ENCODE peak calls at places on chromosome 21, in five cellular contexts. One of them, this sample, is unnamed.

GRCh38 chr21:41344146-41344545 is 17.7 kb upstream of the MX2 start:
- DNase-seq in fibroblast of the aortic adventitia: no peak
- DNase-seq in nephron progenitor cell: no peak
- DNase-seq in tibial artery: no peak
- DNase-seq in colonic mucosa: no peak
- DNase-seq in this sample: no peak

GRCh38 chr21:41929248-41929647 is 24.6 kb downstream of the C2CD2 start:
- DNase-seq in fibroblast of the aortic adventitia: no peak
- DNase-seq in nephron progenitor cell: no peak
- DNase-seq in tibial artery: no peak
- DNase-seq in colonic mucosa: peak
- DNase-seq in this sample: no peak

GRCh38 chr21:35212393-35213127 is 163.5 kb upstream of the RUNX1 start:
- DNase-seq in fibroblast of the aortic adventitia: no peak
- DNase-seq in nephron progenitor cell: no peak
- DNase-seq in tibial artery: no peak
- DNase-seq in colonic mucosa: no peak
- DNase-seq in this sample: peak

GRCh38 chr21:45109831-45110492 is 35.6 kb downstream of the ADARB1 start:
- DNase-seq in fibroblast of the aortic adventitia: no peak
- DNase-seq in nephron progenitor cell: no peak
- DNase-seq in tibial artery: peak
- DNase-seq in colonic mucosa: no peak
- DNase-seq in this sample: no peak

GRCh38 chr21:40487406-40487805 is 359.6 kb downstream of the DSCAM start:
- DNase-seq in fibroblast of the aortic adventitia: no peak
- DNase-seq in nephron progenitor cell: no peak
- DNase-seq in tibial artery: no peak
- DNase-seq in colonic mucosa: no peak
- DNase-seq in this sample: no peak

GRCh38 chr21:27646691-27647090 is 679.8 kb upstream of the ADAMTS5 start:
- DNase-seq in fibroblast of the aortic adventitia: no peak
- DNase-seq in nephron progenitor cell: no peak
- DNase-seq in tibial artery: no peak
- DNase-seq in colonic mucosa: no peak
- DNase-seq in this sample: no peak

GRCh38 chr21:36852864-36853263 is 113.6 kb downstream of the HLCS start:
- DNase-seq in fibroblast of the aortic adventitia: no peak
- DNase-seq in nephron progenitor cell: no peak
- DNase-seq in tibial artery: no peak
- DNase-seq in colonic mucosa: no peak
- DNase-seq in this sample: no peak

GRCh38 chr21:35743571-35743970 is 316.8 kb downstream of the SETD4 start:
- DNase-seq in fibroblast of the aortic adventitia: no peak
- DNase-seq in nephron progenitor cell: no peak
- DNase-seq in tibial artery: no peak
- DNase-seq in colonic mucosa: no peak
- DNase-seq in this sample: peak

GRCh38 chr21:34909492-34910292 is 139.4 kb downstream of the RUNX1 start:
- DNase-seq in fibroblast of the aortic adventitia: peak
- DNase-seq in nephron progenitor cell: no peak
- DNase-seq in tibial artery: no peak
- DNase-seq in colonic mucosa: no peak
- DNase-seq in this sample: no peak

GRCh38 chr21:14699433-14700410 is 153.6 kb upstream of the SAMSN1 start:
- DNase-seq in fibroblast of the aortic adventitia: no peak
- DNase-seq in nephron progenitor cell: no peak
- DNase-seq in tibial artery: no peak
- DNase-seq in colonic mucosa: no peak
- DNase-seq in this sample: no peak

GRCh38 chr21:29418813-29419212 is 120.1 kb downstream of the BACH1 start:
- DNase-seq in fibroblast of the aortic adventitia: no peak
- DNase-seq in nephron progenitor cell: no peak
- DNase-seq in tibial artery: no peak
- DNase-seq in colonic mucosa: no peak
- DNase-seq in this sample: no peak

GRCh38 chr21:26844258-26845065 is 747 bp downstream of the ADAMTS1 start:
- DNase-seq in fibroblast of the aortic adventitia: peak
- DNase-seq in nephron progenitor cell: peak
- DNase-seq in tibial artery: peak
- DNase-seq in colonic mucosa: peak
- DNase-seq in this sample: peak

GRCh38 chr21:28639742-28640141 is 352.9 kb downstream of the LTN1 start:
- DNase-seq in fibroblast of the aortic adventitia: peak
- DNase-seq in nephron progenitor cell: no peak
- DNase-seq in tibial artery: no peak
- DNase-seq in colonic mucosa: no peak
- DNase-seq in this sample: no peak

GRCh38 chr21:26506951-26507350 is 66.1 kb downstream of the CYYR1 start:
- DNase-seq in fibroblast of the aortic adventitia: peak
- DNase-seq in nephron progenitor cell: no peak
- DNase-seq in tibial artery: no peak
- DNase-seq in colonic mucosa: no peak
- DNase-seq in this sample: no peak

GRCh38 chr21:36718951-36719501 is 20.1 kb downstream of the SIM2 start:
- DNase-seq in fibroblast of the aortic adventitia: no peak
- DNase-seq in nephron progenitor cell: no peak
- DNase-seq in tibial artery: peak
- DNase-seq in colonic mucosa: peak
- DNase-seq in this sample: no peak

GRCh38 chr21:17612565-17613241 is at the start of gene BTG3:
- DNase-seq in fibroblast of the aortic adventitia: peak
- DNase-seq in nephron progenitor cell: peak
- DNase-seq in tibial artery: peak
- DNase-seq in colonic mucosa: peak
- DNase-seq in this sample: peak

GRCh38 chr21:36859744-36860501 is 106.5 kb downstream of the HLCS start:
- DNase-seq in fibroblast of the aortic adventitia: no peak
- DNase-seq in nephron progenitor cell: peak
- DNase-seq in tibial artery: peak
- DNase-seq in colonic mucosa: peak
- DNase-seq in this sample: peak

GRCh38 chr21:41164052-41164451 is 3.9 kb upstream of the BACE2 start:
- DNase-seq in fibroblast of the aortic adventitia: no peak
- DNase-seq in nephron progenitor cell: no peak
- DNase-seq in tibial artery: no peak
- DNase-seq in colonic mucosa: no peak
- DNase-seq in this sample: no peak

GRCh38 chr21:25963186-25963585 is 207.4 kb downstream of the APP start:
- DNase-seq in fibroblast of the aortic adventitia: peak
- DNase-seq in nephron progenitor cell: no peak
- DNase-seq in tibial artery: no peak
- DNase-seq in colonic mucosa: peak
- DNase-seq in this sample: peak

GRCh38 chr21:39788383-39788782 is 43.4 kb downstream of the IGSF5 start:
- DNase-seq in fibroblast of the aortic adventitia: no peak
- DNase-seq in nephron progenitor cell: peak
- DNase-seq in tibial artery: peak
- DNase-seq in colonic mucosa: peak
- DNase-seq in this sample: peak

GRCh38 chr21:32167513-32167912 is 111.3 kb downstream of the MIS18A start:
- DNase-seq in fibroblast of the aortic adventitia: no peak
- DNase-seq in nephron progenitor cell: no peak
- DNase-seq in tibial artery: no peak
- DNase-seq in colonic mucosa: no peak
- DNase-seq in this sample: no peak

GRCh38 chr21:32163386-32163785 is 115.5 kb downstream of the MIS18A start:
- DNase-seq in fibroblast of the aortic adventitia: no peak
- DNase-seq in nephron progenitor cell: no peak
- DNase-seq in tibial artery: no peak
- DNase-seq in colonic mucosa: no peak
- DNase-seq in this sample: no peak
- TF ChIP-seq CTCF in fibroblast of the aortic adventitia: no peak
- TF ChIP-seq CTCF in nephron progenitor cell: no peak
- TF ChIP-seq CTCF in tibial artery: no peak
- TF ChIP-seq CTCF in colonic mucosa: no peak
- TF ChIP-seq CTCF in this sample: no peak

GRCh38 chr21:38032402-38032801 is 116.1 kb upstream of the KCNJ6 start:
- DNase-seq in fibroblast of the aortic adventitia: no peak
- DNase-seq in nephron progenitor cell: no peak
- DNase-seq in tibial artery: no peak
- DNase-seq in colonic mucosa: no peak
- DNase-seq in this sample: no peak
- TF ChIP-seq CTCF in fibroblast of the aortic adventitia: no peak
- TF ChIP-seq CTCF in nephron progenitor cell: no peak
- TF ChIP-seq CTCF in tibial artery: no peak
- TF ChIP-seq CTCF in colonic mucosa: no peak
- TF ChIP-seq CTCF in this sample: no peak

GRCh38 chr21:21831036-21831435 is 832.8 kb downstream of the NCAM2 start:
- DNase-seq in fibroblast of the aortic adventitia: no peak
- DNase-seq in nephron progenitor cell: no peak
- DNase-seq in tibial artery: no peak
- DNase-seq in colonic mucosa: no peak
- DNase-seq in this sample: no peak

DNA sequence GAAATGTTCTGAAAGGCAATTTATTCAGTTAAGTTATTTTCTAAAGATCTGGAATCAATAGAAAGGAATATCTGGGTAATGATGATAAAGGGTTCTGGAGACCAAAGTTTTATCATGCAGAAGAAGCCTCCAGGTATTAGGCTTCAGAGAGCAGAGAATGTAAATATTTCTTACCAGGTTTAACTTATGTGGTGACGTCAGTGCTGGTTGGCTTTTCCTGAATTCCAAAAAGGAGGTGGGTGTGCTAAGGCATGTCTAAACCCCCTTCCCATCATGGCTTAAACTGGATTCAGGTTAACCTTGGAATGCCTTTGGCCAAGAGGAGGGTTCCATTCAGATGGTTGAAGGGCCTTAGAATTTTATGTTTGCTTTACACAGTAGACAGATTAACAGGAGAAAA is 829.9 kb downstream of the NCAM2 start:
- DNase-seq in fibroblast of the aortic adventitia: no peak
- DNase-seq in nephron progenitor cell: no peak
- DNase-seq in tibial artery: no peak
- DNase-seq in colonic mucosa: no peak
- DNase-seq in this sample: no peak
- TF ChIP-seq CTCF in fibroblast of the aortic adventitia: no peak
- TF ChIP-seq CTCF in nephron progenitor cell: no peak
- TF ChIP-seq CTCF in tibial artery: no peak
- TF ChIP-seq CTCF in colonic mucosa: no peak
- TF ChIP-seq CTCF in this sample: no peak

DNA sequence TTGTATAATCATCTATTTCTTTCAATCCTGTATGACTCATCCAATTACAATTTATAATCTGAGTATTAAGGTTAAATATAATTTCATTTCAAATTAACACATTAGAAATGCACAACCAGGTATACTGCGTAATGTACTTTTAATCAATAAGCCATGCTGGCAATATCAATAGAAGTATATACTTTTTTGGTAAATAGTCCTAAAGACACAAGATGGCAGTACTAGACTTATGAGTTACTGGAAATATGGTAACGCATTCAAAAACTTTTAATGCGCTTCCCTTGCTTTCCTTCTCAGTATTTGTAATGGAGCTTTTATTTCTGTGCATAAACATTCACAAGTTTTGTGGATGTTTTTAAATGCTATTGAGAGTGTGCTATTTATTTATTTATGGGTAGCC is 1162.0 kb upstream of the TMPRSS15 start:
- DNase-seq in fibroblast of the aortic adventitia: no peak
- DNase-seq in nephron progenitor cell: no peak
- DNase-seq in tibial artery: no peak
- DNase-seq in colonic mucosa: no peak
- DNase-seq in this sample: no peak
- TF ChIP-seq CTCF in fibroblast of the aortic adventitia: no peak
- TF ChIP-seq CTCF in nephron progenitor cell: no peak
- TF ChIP-seq CTCF in tibial artery: no peak
- TF ChIP-seq CTCF in colonic mucosa: no peak
- TF ChIP-seq CTCF in this sample: no peak

GRCh38 chr21:44012474-44013379 is 618 bp downstream of the TRAPPC10 start:
- DNase-seq in fibroblast of the aortic adventitia: peak
- DNase-seq in nephron progenitor cell: peak
- DNase-seq in tibial artery: peak
- DNase-seq in colonic mucosa: peak
- DNase-seq in this sample: no peak
- TF ChIP-seq CTCF in fibroblast of the aortic adventitia: no peak
- TF ChIP-seq CTCF in nephron progenitor cell: no peak
- TF ChIP-seq CTCF in tibial artery: no peak
- TF ChIP-seq CTCF in colonic mucosa: no peak
- TF ChIP-seq CTCF in this sample: peak

GRCh38 chr21:33011462-33011861 is 14.3 kb upstream of the OLIG2 start:
- DNase-seq in fibroblast of the aortic adventitia: peak
- DNase-seq in nephron progenitor cell: no peak
- DNase-seq in tibial artery: no peak
- DNase-seq in colonic mucosa: no peak
- DNase-seq in this sample: peak

GRCh38 chr21:33018707-33019455 is 6.9 kb upstream of the OLIG2 start:
- DNase-seq in fibroblast of the aortic adventitia: no peak
- DNase-seq in nephron progenitor cell: no peak
- DNase-seq in tibial artery: no peak
- DNase-seq in colonic mucosa: no peak
- DNase-seq in this sample: no peak

GRCh38 chr21:33015091-33015490 is 10.6 kb upstream of the OLIG2 start:
- DNase-seq in fibroblast of the aortic adventitia: no peak
- DNase-seq in nephron progenitor cell: no peak
- DNase-seq in tibial artery: no peak
- DNase-seq in colonic mucosa: no peak
- DNase-seq in this sample: no peak

GRCh38 chr21:33013618-33014017 is 12.1 kb upstream of the OLIG2 start:
- DNase-seq in fibroblast of the aortic adventitia: no peak
- DNase-seq in nephron progenitor cell: no peak
- DNase-seq in tibial artery: no peak
- DNase-seq in colonic mucosa: no peak
- DNase-seq in this sample: no peak

DNA sequence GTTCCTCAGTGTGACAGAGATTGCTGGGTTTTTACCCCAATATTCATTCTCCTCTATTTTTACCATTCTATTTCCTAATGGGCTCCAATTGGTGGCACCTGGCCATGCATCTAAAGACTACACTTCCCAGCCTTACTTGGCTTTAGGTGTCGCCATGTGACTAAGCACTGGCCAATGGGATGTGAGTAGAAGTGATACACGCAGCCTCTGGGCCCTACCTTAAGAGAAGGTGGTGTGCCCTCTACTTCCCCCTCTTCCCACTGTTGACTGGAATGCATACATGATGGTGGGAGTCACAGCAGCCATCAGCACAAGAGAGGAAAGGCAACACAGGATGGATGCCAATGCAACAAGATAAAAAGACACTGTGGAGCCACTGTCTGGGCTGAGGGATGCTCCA is 11.4 kb upstream of the OLIG2 start:
- DNase-seq in fibroblast of the aortic adventitia: no peak
- DNase-seq in nephron progenitor cell: no peak
- DNase-seq in tibial artery: no peak
- DNase-seq in colonic mucosa: no peak
- DNase-seq in this sample: no peak
- TF ChIP-seq CTCF in fibroblast of the aortic adventitia: no peak
- TF ChIP-seq CTCF in nephron progenitor cell: no peak
- TF ChIP-seq CTCF in tibial artery: no peak
- TF ChIP-seq CTCF in colonic mucosa: no peak
- TF ChIP-seq CTCF in this sample: no peak

This sample was measured in HFFc6.